ENCODE peak calls at places on chromosome 13, in five cellular contexts. Y, D, K, N and T are unnamed samples.

GRCh38 chr13:109704771-109705628 is 81.4 kb downstream of the IRS2 start:
- ATAC-seq in D (peak), Y (peak), K (peak), N (peak), T (peak)

GRCh38 chr13:40130871-40131636 is 475.6 kb downstream of the COG6 start:
- ATAC-seq in N (no peak), D (peak), K (no peak), Y (no peak), T (no peak)

GRCh38 chr13:20810808-20811207 is 37.0 kb upstream of the EEF1AKMT1 start:
- ATAC-seq in Y (no peak), K (no peak), D (no peak), N (no peak), T (no peak)

GRCh38 chr13:94327318-94327717 is 152.2 kb downstream of the DCT start:
- ATAC-seq in K (no peak), N (no peak), D (no peak), Y (no peak), T (no peak)

GRCh38 chr13:74715718-74716117 is 581.5 kb upstream of the KLF12 start:
- ATAC-seq in Y (no peak), K (no peak), D (no peak), N (no peak), T (no peak)

GRCh38 chr13:32229443-32229842 is 85.7 kb downstream of the ZAR1L start:
- ATAC-seq in Y (no peak), N (no peak), K (no peak), D (no peak), T (no peak)

GRCh38 chr13:52739468-52740071 is at the start of gene CNMD:
- ATAC-seq in N (peak), K (peak), Y (no peak), D (no peak), T (no peak)

GRCh38 chr13:51425410-51426042 is 27.3 kb downstream of the INTS6 start:
- ATAC-seq in N (no peak), K (peak), Y (peak), D (peak), T (peak)

GRCh38 chr13:73732350-73732749 is 401.9 kb downstream of the KLF12 start:
- ATAC-seq in N (no peak), Y (no peak), D (no peak), K (no peak), T (no peak)

GRCh38 chr13:112481458-112481857 is 105.3 kb downstream of the SPACA7 start:
- ATAC-seq in D (no peak), K (no peak), N (no peak), Y (no peak), T (no peak)

GRCh38 chr13:38338089-38338488 is 11.6 kb upstream of the UFM1 start:
- ATAC-seq in Y (no peak), N (no peak), D (no peak), K (no peak), T (no peak)

GRCh38 chr13:33536639-33537425 is 251.3 kb upstream of the STARD13 start:
- ATAC-seq in K (no peak), Y (no peak), D (peak), N (no peak), T (no peak)

GRCh38 chr13:36130542-36131214 is 504 bp downstream of the DCLK1 start:
- ATAC-seq in N (no peak), Y (peak), K (peak), D (peak), T (peak)

GRCh38 chr13:106710267-106710666 is 142.3 kb upstream of the ARGLU1 start:
- ATAC-seq in D (no peak), K (no peak), N (no peak), Y (peak), T (peak)

GRCh38 chr13:35500071-35500595 is 23.6 kb upstream of the MAB21L1 start:
- ATAC-seq in D (no peak), K (no peak), Y (no peak), N (no peak), T (no peak)

GRCh38 chr13:89401209-89401810 is 1730.1 kb downstream of the SLITRK5 start:
- ATAC-seq in N (no peak), D (no peak), K (peak), Y (no peak), T (no peak)

GRCh38 chr13:73715114-73715909 is 418.9 kb downstream of the KLF12 start:
- ATAC-seq in N (peak), D (peak), K (peak), Y (no peak), T (no peak)

GRCh38 chr13:52786747-52787146 is 47.1 kb upstream of the CNMD start:
- ATAC-seq in K (no peak), Y (no peak), D (no peak), N (no peak), T (no peak)

GRCh38 chr13:91119643-91120042 is 227.8 kb upstream of the MIR17HG start:
- ATAC-seq in D (no peak), K (no peak), N (no peak), Y (no peak), T (no peak)

DNA sequence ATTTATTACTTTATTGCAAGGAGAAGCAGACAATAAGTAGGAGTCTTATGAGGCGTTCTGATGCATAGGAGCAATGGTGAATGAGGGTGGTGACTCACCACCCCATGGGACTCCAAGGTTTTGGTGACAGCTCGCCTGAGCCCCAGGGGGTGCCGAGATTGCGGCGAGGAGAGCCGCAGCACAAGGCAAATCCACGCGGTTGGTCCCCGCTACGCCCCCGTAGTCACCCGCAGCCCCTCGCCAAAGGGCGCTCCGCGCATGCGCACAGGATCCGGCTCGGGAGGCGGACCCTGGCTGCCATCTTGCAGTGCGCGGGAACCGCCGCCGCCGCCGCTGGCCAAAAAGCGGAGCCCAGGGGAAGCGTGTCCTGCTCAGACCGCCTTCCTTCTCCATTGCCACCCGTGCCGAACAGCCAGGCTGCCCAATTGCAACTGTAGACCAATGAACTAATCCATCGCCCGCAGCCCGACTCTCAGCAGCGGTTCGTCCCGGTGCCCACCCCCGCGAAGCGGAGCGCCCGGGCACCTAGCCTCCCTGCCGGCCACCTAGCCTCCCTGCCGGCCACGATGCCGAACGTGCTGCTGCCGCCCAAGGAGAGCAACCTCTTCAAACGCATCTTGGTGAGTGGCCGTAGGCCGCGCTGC is at the start of gene NAA16:
- ATAC-seq in D (peak), K (peak), Y (peak), N (peak), T (peak)
- TF ChIP-seq CTCF in D (no peak), K (peak), Y (no peak), N (peak), T (peak)

GRCh38 chr13:104691765-104692164 is 1625.5 kb upstream of the SLC10A2 start:
- ATAC-seq in D (no peak), K (no peak), N (no peak), Y (no peak), T (no peak)

GRCh38 chr13:104694397-104694796 is 1628.2 kb upstream of the SLC10A2 start:
- ATAC-seq in N (no peak), D (no peak), K (no peak), Y (no peak), T (no peak)
- H3K4me3 ChIP-seq in N (no peak), D (no peak), K (no peak), Y (no peak), T (no peak)

GRCh38 chr13:83355042-83355441 is 527.2 kb downstream of the SLITRK1 start:
- ATAC-seq in Y (no peak), K (no peak), N (no peak), D (no peak), T (no peak)
- TF ChIP-seq CTCF in Y (no peak), K (no peak), N (no peak), D (no peak), T (no peak)

DNA sequence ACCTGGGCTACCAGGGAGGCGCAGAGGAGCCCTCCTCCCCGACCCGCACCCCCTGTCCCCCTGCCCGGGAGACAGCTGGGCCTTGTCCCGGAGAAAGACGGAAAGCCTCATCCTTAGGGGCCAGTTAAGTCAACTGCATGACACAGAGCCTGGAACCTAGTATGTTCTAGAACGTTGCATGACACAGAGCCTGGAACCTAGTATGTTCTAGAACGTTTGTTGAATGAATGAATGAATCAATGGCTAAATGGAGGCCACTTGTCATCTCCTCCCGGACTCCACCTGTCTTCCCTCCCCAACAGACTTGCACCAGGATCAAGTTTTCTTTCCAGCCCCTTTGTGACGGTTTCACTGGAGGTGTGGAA is 706 bp downstream of the SERP2 start:
- ATAC-seq in D (peak), K (no peak), Y (no peak), N (peak), T (peak)
- H3K4me3 ChIP-seq in D (no peak), K (peak), Y (peak), N (peak), T (peak)

GRCh38 chr13:30446122-30446500 is 19.6 kb downstream of the HMGB1 start:
- ATAC-seq in N (peak), D (peak), K (no peak), Y (peak), T (no peak)
- TF ChIP-seq CTCF in N (no peak), D (no peak), K (no peak), Y (no peak), T (no peak)

DNA sequence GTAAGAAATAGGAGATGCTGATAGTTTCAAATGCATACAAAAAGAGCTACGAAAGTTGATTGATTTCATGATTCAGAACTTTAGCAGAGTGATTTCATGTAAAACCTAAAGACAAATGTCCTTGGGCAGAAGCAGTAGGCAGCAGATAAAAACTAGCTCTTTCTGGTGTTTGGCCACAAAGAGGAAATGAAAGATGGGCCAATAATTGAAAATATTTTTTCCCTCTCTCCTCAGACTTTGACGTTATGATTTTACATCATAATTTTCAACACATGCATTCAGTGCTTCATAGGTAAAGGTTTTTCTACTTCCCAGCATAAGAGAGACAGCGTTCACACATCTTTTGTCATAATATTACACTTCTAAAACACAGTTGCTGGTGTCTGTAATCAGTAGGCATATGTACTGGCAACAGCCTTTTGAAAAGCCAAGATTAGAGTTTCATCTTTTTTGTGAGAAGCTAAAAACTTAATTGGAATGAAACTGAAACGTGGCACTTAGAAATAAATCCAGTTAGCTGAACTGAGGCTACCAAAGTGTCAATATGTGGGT is 9.3 kb downstream of the SCEL start:
- ATAC-seq in D (no peak), K (no peak), N (no peak), Y (no peak), T (no peak)
- H3K4me3 ChIP-seq in D (no peak), K (no peak), N (no peak), Y (no peak), T (no peak)

DNA sequence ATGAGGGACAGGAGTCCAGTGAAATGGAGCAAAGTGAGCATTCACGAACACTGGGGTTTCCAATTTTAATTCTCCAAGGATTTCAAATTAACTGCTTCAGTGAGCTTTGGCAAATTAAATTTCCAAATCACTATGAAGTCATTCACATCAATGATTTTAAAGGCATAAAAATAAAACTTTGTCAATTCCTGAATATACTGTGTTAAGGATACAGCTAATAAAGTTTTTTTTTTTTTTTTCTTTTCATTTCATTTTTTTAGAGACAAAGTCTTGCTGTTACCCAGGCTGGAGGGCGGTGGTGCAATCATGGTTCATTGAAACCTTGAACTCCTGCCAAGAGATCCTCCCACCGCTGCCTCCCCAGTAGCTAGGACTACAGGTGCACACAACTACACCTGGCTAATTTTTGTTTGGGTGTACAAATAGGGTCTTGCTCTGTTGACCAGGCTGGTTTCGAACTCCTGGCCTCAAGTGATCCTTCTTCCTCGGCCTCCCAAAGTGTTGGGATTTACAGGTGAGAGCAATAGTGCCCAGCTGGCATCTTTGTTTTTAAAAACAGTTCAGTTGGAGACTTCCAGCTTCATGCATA is 21.9 kb downstream of the RBM26 start:
- ATAC-seq in N (no peak), D (peak), K (no peak), Y (no peak), T (no peak)
- TF ChIP-seq CTCF in N (no peak), D (no peak), K (no peak), Y (no peak), T (no peak)

DNA sequence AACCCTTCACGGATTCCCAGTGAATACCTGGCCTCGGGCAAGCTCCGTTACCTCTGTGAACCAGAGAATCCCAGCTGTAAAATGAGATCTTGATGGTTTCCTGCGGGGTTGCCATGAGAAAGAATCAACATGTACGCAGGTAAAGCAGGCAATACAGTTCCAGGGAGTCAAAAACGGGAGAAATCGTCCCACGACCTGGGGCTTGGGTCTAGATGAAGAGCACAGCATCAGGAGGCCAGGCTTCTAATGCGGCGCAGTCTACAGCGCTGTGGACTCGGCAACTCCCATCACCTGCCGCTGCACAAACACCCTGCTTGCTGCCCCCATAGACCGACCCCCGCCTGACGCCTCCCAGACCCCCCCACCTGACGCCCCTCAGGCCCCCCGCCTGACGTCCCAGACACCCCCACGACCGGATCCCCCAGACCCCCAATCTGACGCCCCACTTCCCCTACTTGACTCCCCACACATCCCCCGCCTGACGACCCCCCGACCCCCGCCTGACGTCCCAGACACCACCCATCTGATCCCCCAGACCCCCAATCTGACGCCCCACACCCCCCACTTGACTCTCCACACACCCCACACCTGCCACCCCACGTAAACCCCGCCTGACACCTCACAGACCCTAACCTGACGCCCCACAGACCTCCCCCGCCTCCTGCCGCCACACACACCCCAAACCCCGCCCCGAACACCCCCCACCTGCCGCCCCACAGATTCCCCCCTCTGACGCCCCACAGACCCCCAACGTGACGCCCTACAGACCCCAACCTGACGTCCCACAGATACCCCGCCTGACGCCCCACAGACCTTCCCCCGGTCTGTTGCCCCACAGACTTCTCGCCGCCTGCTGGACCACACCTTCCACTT is 589 bp downstream of the LIG4 start:
- ATAC-seq in Y (no peak), D (no peak), K (no peak), N (peak), T (no peak)
- H3K4me3 ChIP-seq in Y (peak), D (no peak), K (peak), N (peak), T (peak)